ENCODE peak calls at places on chromosomes 6 and 20, in ten cellular contexts. M is neuronal stem cell; K is stimulated activated CD4-positive, alpha-beta T cell treated with anti-CD3 and anti-CD28 coated beads, Interleukin-1b, Interleukin-23, amount 100 ng/mL, for 1 hour; A is CD8-positive, alpha-beta memory T cell; J is DMS 273 treated with DMSO at 0.1 percent for 48 hours; O is kidney tubule cell; I is dorsolateral prefrontal cortex; T is NCI-H510A treated with DMSO at 0.1 percent for 48 hours; F is uterus; L is activated effector memory CD4-positive, alpha-beta T cell treated with anti-CD3 and anti-CD28 coated beads, Interleukin-2, amount 50 U/mL, for 16 hours. D is an unnamed sample.

GRCh38 chr6:24105146-24105545 is 20.9 kb upstream of the NRSN1 start:
- DNase-seq in M (peak; percentile 51), K (no peak), A (no peak), J (no peak), O (no peak), I (no peak), T (no peak), F (no peak), L (no peak), D (no peak)

GRCh38 chr6:489762-490161 is 98.2 kb downstream of the IRF4 start:
- DNase-seq in M (no peak), K (no peak), A (no peak), J (no peak), O (no peak), I (no peak), T (no peak), F (no peak), L (no peak), D (no peak)

GRCh38 chr20:18001131-18001921 is 32.5 kb downstream of the MGME1 start:
- DNase-seq in M (no peak), K (no peak), A (no peak), J (no peak), O (peak; percentile 69), I (peak; percentile 40), T (no peak), F (peak; percentile 74), L (peak; percentile 39), D (peak; percentile 81)

GRCh38 chr6:38080349-38080748 is 260.8 kb downstream of the ZFAND3 start:
- DNase-seq in M (no peak), K (no peak), A (no peak), J (no peak), O (no peak), I (no peak), T (no peak), F (no peak), L (no peak), D (peak; percentile 32)

GRCh38 chr6:11214438-11214837 is 18.0 kb downstream of the NEDD9 start:
- DNase-seq in M (no peak), K (no peak), A (no peak), J (no peak), O (no peak), I (peak; percentile 41), T (no peak), F (no peak), L (no peak), D (no peak)

GRCh38 chr6:111591370-111591900 is 14.2 kb downstream of the TRAF3IP2 start:
- DNase-seq in M (no peak), K (no peak), A (no peak), J (peak; percentile 48), O (peak; percentile 96), I (no peak), T (no peak), F (peak; percentile 94), L (no peak), D (peak; percentile 100)

GRCh38 chr6:113723182-113723581 is 134.0 kb upstream of the MARCKS start:
- DNase-seq in M (no peak), K (no peak), A (no peak), J (no peak), O (no peak), I (no peak), T (no peak), F (no peak), L (no peak), D (peak; percentile 29)

GRCh38 chr6:17045581-17046322 is 56.1 kb upstream of the STMND1 start:
- DNase-seq in M (no peak), K (no peak), A (no peak), J (no peak), O (peak; percentile 17), I (no peak), T (no peak), F (no peak), L (no peak), D (peak; percentile 50)

GRCh38 chr6:9540534-9541126 is 874.2 kb downstream of the TFAP2A start:
- DNase-seq in M (peak; percentile 20), K (no peak), A (no peak), J (no peak), O (peak; percentile 70), I (no peak), T (peak; percentile 0), F (no peak), L (no peak), D (peak; percentile 76)

GRCh38 chr6:20746805-20747204 is 212.5 kb downstream of the CDKAL1 start:
- DNase-seq in M (no peak), K (no peak), A (no peak), J (no peak), O (no peak), I (no peak), T (no peak), F (no peak), L (no peak), D (no peak)

GRCh38 chr20:46279104-46279503 is 29.2 kb downstream of the CDH22 start:
- DNase-seq in M (no peak), K (no peak), A (no peak), J (no peak), O (no peak), I (no peak), T (no peak), F (no peak), L (no peak), D (no peak)

GRCh38 chr6:105573138-105573537 is 170.3 kb upstream of the PREP start:
- DNase-seq in M (no peak), K (no peak), A (no peak), J (no peak), O (no peak), I (no peak), T (no peak), F (no peak), L (no peak), D (peak; percentile 48)

GRCh38 chr6:67888886-67889681 is 746.0 kb upstream of the ADGRB3 start:
- DNase-seq in M (no peak), K (no peak), A (no peak), J (no peak), O (peak; percentile 36), I (no peak), T (no peak), F (no peak), L (no peak), D (peak; percentile 93)

GRCh38 chr6:35014786-35015185 is 125.7 kb downstream of the ANKS1A start:
- DNase-seq in M (no peak), K (no peak), A (no peak), J (no peak), O (peak; percentile 80), I (no peak), T (no peak), F (no peak), L (no peak), D (peak; percentile 61)

GRCh38 chr6:30885999-30886896 is 1.9 kb downstream of the DDR1 start:
- DNase-seq in M (peak; percentile 95), K (no peak), A (no peak), J (no peak), O (peak; percentile 92), I (peak; percentile 79), T (peak; percentile 16), F (peak; percentile 66), L (peak; percentile 62), D (peak; percentile 100)

GRCh38 chr6:135145509-135145865 is 35.6 kb upstream of the MYB start:
- DNase-seq in M (no peak), K (no peak), A (no peak), J (no peak), O (no peak), I (no peak), T (no peak), F (no peak), L (no peak), D (peak; percentile 43)

GRCh38 chr6:166565084-166565651 is 21.3 kb downstream of the RAMACL start:
- DNase-seq in M (no peak), K (no peak), A (no peak), J (no peak), O (no peak), I (peak; percentile 4), T (no peak), F (no peak), L (peak; percentile 56), D (no peak)

GRCh38 chr6:53437557-53438202 is 88.9 kb upstream of the ELOVL5 start:
- DNase-seq in M (peak; percentile 27), K (no peak), A (peak; percentile 6), J (peak; percentile 47), O (peak; percentile 72), I (peak; percentile 38), T (peak; percentile 99), F (no peak), L (no peak), D (peak; percentile 87)

GRCh38 chr6:109782401-109783046 is 91.4 kb downstream of the FIG4 start:
- DNase-seq in M (no peak), K (no peak), A (no peak), J (no peak), O (no peak), I (no peak), T (no peak), F (no peak), L (no peak), D (no peak)

GRCh38 chr6:17505062-17505476 is 95.0 kb upstream of the FAM8A1 start:
- DNase-seq in M (no peak), K (no peak), A (no peak), J (no peak), O (peak; percentile 17), I (no peak), T (no peak), F (no peak), L (no peak), D (peak; percentile 25)

GRCh38 chr20:25248501-25249172 is 752 bp downstream of the PYGB start:
- DNase-seq in M (peak; percentile 50), K (no peak), A (no peak), J (no peak), O (peak; percentile 46), I (peak; percentile 47), T (peak; percentile 62), F (peak; percentile 46), L (peak; percentile 66), D (peak; percentile 62)

GRCh38 chr20:60055740-60056139 is 97.5 kb downstream of the CDH26 start:
- DNase-seq in M (no peak), K (no peak), A (peak; percentile 57), J (no peak), O (no peak), I (peak; percentile 44), T (no peak), F (no peak), L (peak; percentile 81), D (no peak)

GRCh38 chr20:38501858-38502431 is 29.3 kb downstream of the RALGAPB start:
- DNase-seq in M (no peak), K (no peak), A (no peak), J (no peak), O (no peak), I (no peak), T (no peak), F (no peak), L (no peak), D (no peak)

GRCh38 chr20:46636981-46637860 is 14.0 kb downstream of the SLC13A3 start:
- DNase-seq in M (no peak), K (no peak), A (no peak), J (no peak), O (no peak), I (no peak), T (no peak), F (no peak), L (no peak), D (no peak)

GRCh38 chr6:13012271-13012670 is 295.7 kb downstream of the PHACTR1 start:
- DNase-seq in M (no peak), K (no peak), A (no peak), J (no peak), O (peak; percentile 58), I (no peak), T (no peak), F (no peak), L (no peak), D (no peak)

GRCh38 chr6:35727206-35727934 is 9.5 kb upstream of the ARMC12 start:
- DNase-seq in M (no peak), K (no peak), A (no peak), J (peak; percentile 60), O (peak; percentile 43), I (peak; percentile 61), T (peak; percentile 69), F (peak; percentile 93), L (no peak), D (peak; percentile 71)

GRCh38 chr6:4727671-4728435 is 48.4 kb upstream of the CDYL start:
- DNase-seq in M (no peak), K (no peak), A (no peak), J (no peak), O (peak; percentile 13), I (no peak), T (peak; percentile 66), F (no peak), L (no peak), D (peak; percentile 75)

GRCh38 chr20:8431538-8432434 is 299.7 kb downstream of the PLCB1 start:
- DNase-seq in M (no peak), K (no peak), A (no peak), J (peak; percentile 91), O (peak; percentile 78), I (no peak), T (peak; percentile 21), F (peak; percentile 73), L (no peak), D (peak; percentile 24)